ENCODE peak calls at places on chromosomes 11 and 22, in eight cellular contexts. Z is CD8-positive, alpha-beta T cell; W is breast epithelium; Q is HCT116; S is left ventricle myocardium inferior; A is OCI-LY7; B is hepatocyte; K is GM10248. H is an unnamed sample.

GRCh38 chr11:107770546-107770945 is 58.7 kb upstream of the SLN start:
- DNase-seq in Z (no peak), W (no peak), Q (no peak), S (no peak), A (no peak), B (peak), K (no peak), H (no peak)

GRCh38 chr11:116641561-116642045 is 131.2 kb downstream of the BUD13 start:
- DNase-seq in Z (no peak), W (no peak), Q (peak), S (peak), A (peak), B (peak), K (peak), H (no peak)

GRCh38 chr22:43127166-43127908 is 15.9 kb downstream of the MCAT start:
- DNase-seq in Z (no peak), W (no peak), Q (peak), S (no peak), A (no peak), B (peak), K (no peak), H (no peak)

GRCh38 chr11:58047818-58048217 is 17.1 kb downstream of the OR6Q1 start:
- DNase-seq in Z (no peak), W (no peak), Q (no peak), S (no peak), A (no peak), B (no peak), K (no peak), H (no peak)

GRCh38 chr11:68242616-68243015 is 29.2 kb downstream of the C11orf24 start:
- DNase-seq in Z (no peak), W (peak), Q (no peak), S (no peak), A (no peak), B (no peak), K (no peak), H (no peak)

GRCh38 chr11:76629853-76630599 is 40.5 kb downstream of the LRRC32 start:
- DNase-seq in Z (no peak), W (no peak), Q (no peak), S (peak), A (no peak), B (peak), K (no peak), H (no peak)

GRCh38 chr11:76673164-76674142 is 2.9 kb upstream of the LRRC32 start:
- DNase-seq in Z (no peak), W (no peak), Q (no peak), S (no peak), A (peak), B (no peak), K (no peak), H (no peak)

GRCh38 chr22:49052023-49052538 is 775.6 kb downstream of the BRD1 start:
- DNase-seq in Z (peak), W (no peak), Q (no peak), S (no peak), A (no peak), B (no peak), K (peak), H (no peak)

GRCh38 chr11:32935462-32936029 is 42.9 kb downstream of the QSER1 start:
- DNase-seq in Z (no peak), W (no peak), Q (no peak), S (no peak), A (peak), B (no peak), K (no peak), H (no peak)

GRCh38 chr11:92123540-92123939 is 101.1 kb upstream of the FAT3 start:
- DNase-seq in Z (no peak), W (no peak), Q (no peak), S (no peak), A (no peak), B (no peak), K (no peak), H (no peak)

GRCh38 chr22:30309981-30310672 is 16.6 kb downstream of the TBC1D10A start:
- DNase-seq in Z (no peak), W (no peak), Q (no peak), S (no peak), A (peak), B (peak), K (peak), H (no peak)

GRCh38 chr11:86593833-86594232 is 78.6 kb downstream of the ME3 start:
- DNase-seq in Z (no peak), W (no peak), Q (no peak), S (no peak), A (no peak), B (no peak), K (no peak), H (no peak)

GRCh38 chr22:43823353-43823908 is 11.3 kb upstream of the EFCAB6 start:
- DNase-seq in Z (no peak), W (no peak), Q (no peak), S (no peak), A (no peak), B (peak), K (no peak), H (peak)

GRCh38 chr11:115502636-115503082 is 1.6 kb downstream of the CADM1 start:
- DNase-seq in Z (no peak), W (no peak), Q (no peak), S (no peak), A (no peak), B (no peak), K (no peak), H (no peak)

GRCh38 chr11:123519055-123519796 is 89.2 kb downstream of the GRAMD1B start:
- DNase-seq in Z (no peak), W (no peak), Q (peak), S (no peak), A (no peak), B (no peak), K (no peak), H (no peak)

GRCh38 chr22:18152519-18152918 is 2.5 kb downstream of the USP18 start:
- DNase-seq in Z (no peak), W (no peak), Q (no peak), S (no peak), A (no peak), B (no peak), K (peak), H (no peak)

GRCh38 chr11:57155400-57155799 is 26.4 kb upstream of the LRRC55 start:
- DNase-seq in Z (no peak), W (no peak), Q (no peak), S (no peak), A (no peak), B (no peak), K (no peak), H (no peak)

GRCh38 chr11:121929581-121929980 is 186.4 kb downstream of the BLID start:
- DNase-seq in Z (no peak), W (no peak), Q (no peak), S (peak), A (no peak), B (peak), K (no peak), H (peak)

GRCh38 chr11:1392111-1392510 is 2.4 kb downstream of the BRSK2 start:
- DNase-seq in Z (no peak), W (no peak), Q (no peak), S (no peak), A (no peak), B (no peak), K (no peak), H (no peak)
- TF ChIP-seq CTCF in Z (no peak), W (no peak), Q (no peak), S (no peak), A (no peak), B (no peak), K (no peak), H (no peak)

GRCh38 chr22:20762233-20762796 is 11.6 kb upstream of the SERPIND1 start:
- DNase-seq in Z (no peak), W (no peak), Q (no peak), S (no peak), A (no peak), B (no peak), K (no peak), H (no peak)

GRCh38 chr22:20756846-20757245 is 17.1 kb upstream of the SERPIND1 start:
- DNase-seq in Z (no peak), W (no peak), Q (no peak), S (no peak), A (no peak), B (no peak), K (no peak), H (no peak)

GRCh38 chr22:20760084-20760483 is 13.8 kb upstream of the SERPIND1 start:
- DNase-seq in Z (no peak), W (no peak), Q (no peak), S (no peak), A (no peak), B (no peak), K (no peak), H (no peak)

GRCh38 chr22:20761536-20761935 is 12.4 kb upstream of the SERPIND1 start:
- DNase-seq in Z (no peak), W (no peak), Q (no peak), S (no peak), A (no peak), B (no peak), K (no peak), H (no peak)

DNA sequence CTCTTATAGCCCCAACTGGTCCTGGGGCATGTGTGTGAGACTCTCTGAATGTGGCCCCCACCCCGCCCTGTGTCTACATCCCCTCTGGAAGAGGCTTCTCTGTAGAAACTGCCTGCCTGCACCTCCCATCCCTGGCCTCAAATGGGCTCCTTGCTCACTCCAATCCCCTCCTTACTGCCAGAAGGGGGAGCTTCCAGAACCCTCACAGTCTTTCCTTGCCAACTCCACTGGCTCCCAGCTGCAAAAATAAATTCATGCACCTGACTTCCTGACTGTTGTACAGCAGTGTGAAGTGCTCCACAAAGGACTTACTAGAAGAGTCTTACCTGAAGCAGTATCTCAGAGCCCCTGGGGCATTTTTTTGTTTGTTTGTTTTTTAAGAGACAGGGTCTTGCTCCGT is 15.2 kb upstream of the SERPIND1 start:
- DNase-seq in Z (no peak), W (no peak), Q (no peak), S (no peak), A (no peak), B (no peak), K (no peak), H (no peak)
- TF ChIP-seq CTCF in Z (no peak), W (no peak), Q (no peak), S (no peak), A (no peak), B (no peak), K (no peak), H (no peak)

GRCh38 chr22:27046603-27047002 is 389.2 kb downstream of the MIAT start:
- DNase-seq in Z (no peak), W (no peak), Q (no peak), S (no peak), A (no peak), B (no peak), K (no peak), H (no peak)

GRCh38 chr22:27046126-27046525 is 388.7 kb downstream of the MIAT start:
- DNase-seq in Z (no peak), W (no peak), Q (no peak), S (no peak), A (no peak), B (no peak), K (no peak), H (no peak)

GRCh38 chr22:27051407-27051806 is 394.0 kb downstream of the MIAT start:
- DNase-seq in Z (no peak), W (no peak), Q (no peak), S (no peak), A (no peak), B (no peak), K (no peak), H (no peak)

GRCh38 chr22:27045103-27045940 is 387.9 kb downstream of the MIAT start:
- DNase-seq in Z (no peak), W (no peak), Q (no peak), S (no peak), A (no peak), B (peak), K (no peak), H (no peak)

GRCh38 chr22:27050771-27051170 is 393.4 kb downstream of the MIAT start:
- DNase-seq in Z (no peak), W (no peak), Q (no peak), S (no peak), A (no peak), B (no peak), K (no peak), H (no peak)
- TF ChIP-seq CTCF in Z (no peak), W (no peak), Q (no peak), S (no peak), A (no peak), B (no peak), K (no peak), H (no peak)

GRCh38 chr11:28107726-28108618 is at the start of the genes KIF18A and METTL15:
- DNase-seq in Z (peak), W (peak), Q (peak), S (peak), A (peak), B (peak), K (peak), H (peak)
- TF ChIP-seq CTCF in Z (no peak), W (no peak), Q (no peak), S (no peak), A (no peak), B (no peak), K (no peak), H (no peak)

GRCh38 chr11:128621491-128622136 is 34.3 kb upstream of the ETS1 start:
- DNase-seq in Z (no peak), W (no peak), Q (no peak), S (no peak), A (no peak), B (peak), K (no peak), H (no peak)
- TF ChIP-seq CTCF in Z (no peak), W (no peak), Q (no peak), S (no peak), A (no peak), B (no peak), K (no peak), H (no peak)

DNA sequence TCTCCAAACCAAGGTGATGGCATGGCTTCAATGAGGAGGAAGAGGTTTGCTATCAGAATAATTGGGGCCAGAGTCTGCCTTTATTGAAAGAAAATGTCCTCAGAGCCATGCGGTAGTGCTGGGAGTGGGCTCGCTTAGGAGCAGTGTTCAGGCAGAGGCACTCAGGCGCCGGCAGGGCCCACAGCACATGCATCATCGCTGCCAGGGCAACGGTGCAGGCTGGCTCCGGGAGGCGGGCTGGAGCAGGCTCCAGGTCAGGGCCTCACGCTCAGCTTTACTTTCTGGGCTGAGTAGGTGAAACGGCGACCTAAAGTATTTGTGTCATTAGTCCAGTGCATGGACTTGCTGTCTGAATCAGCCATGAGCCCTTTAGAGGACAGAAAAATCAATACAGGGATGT is 169.9 kb upstream of the CCDC90B start:
- DNase-seq in Z (no peak), W (no peak), Q (no peak), S (no peak), A (no peak), B (no peak), K (no peak), H (no peak)
- TF ChIP-seq CTCF in Z (no peak), W (no peak), Q (no peak), S (no peak), A (no peak), B (no peak), K (no peak), H (no peak)

GRCh38 chr22:23376256-23376655 is 195.9 kb downstream of the BCR start:
- DNase-seq in Z (no peak), W (no peak), Q (peak), S (no peak), A (peak), B (peak), K (peak), H (no peak)
- TF ChIP-seq CTCF in Z (peak), W (no peak), Q (peak), S (no peak), A (peak), B (peak), K (peak), H (no peak)

GRCh38 chr11:114179234-114179941 is 116.8 kb upstream of the NNMT start:
- DNase-seq in Z (no peak), W (peak), Q (no peak), S (peak), A (peak), B (peak), K (no peak), H (no peak)
- TF ChIP-seq CTCF in Z (no peak), W (peak), Q (no peak), S (no peak), A (no peak), B (no peak), K (no peak), H (no peak)

GRCh38 chr22:46990937-46991520 is 228.6 kb downstream of the TBC1D22A start:
- DNase-seq in Z (no peak), W (no peak), Q (no peak), S (no peak), A (no peak), B (no peak), K (no peak), H (no peak)
- TF ChIP-seq CTCF in Z (no peak), W (no peak), Q (no peak), S (no peak), A (no peak), B (no peak), K (no peak), H (no peak)

DNA sequence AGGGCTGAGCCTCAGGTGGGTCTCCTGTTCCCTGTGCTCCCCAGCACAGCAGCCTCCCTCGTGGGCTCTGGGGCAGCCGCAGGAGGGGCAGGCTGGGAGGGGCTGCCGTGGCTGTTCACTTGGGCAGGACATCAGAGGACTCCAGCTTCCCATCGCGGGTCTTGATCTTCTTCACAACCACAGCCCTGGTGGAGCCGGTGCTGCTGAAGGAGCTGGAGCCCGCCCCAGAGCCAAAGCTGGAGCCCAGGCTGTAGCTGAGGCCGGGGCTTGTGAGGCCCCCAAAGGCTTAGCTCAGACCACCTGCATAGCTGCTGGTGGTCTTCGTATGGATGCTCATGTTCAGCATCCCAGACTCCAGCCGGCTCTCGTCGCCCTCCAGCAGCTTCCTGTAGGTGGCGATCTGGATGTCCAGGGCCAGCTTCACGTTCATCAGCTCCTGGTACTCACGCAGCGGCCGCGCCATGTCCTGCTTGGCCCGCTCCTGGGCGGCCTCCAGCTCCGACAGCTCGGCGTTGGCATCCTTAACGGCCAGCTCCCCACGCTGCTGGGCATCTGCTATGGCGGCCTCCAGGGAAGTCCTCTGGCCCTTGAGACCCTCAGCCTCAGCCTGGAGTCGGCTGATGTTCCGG is 126.1 kb downstream of the NECTIN1 start:
- DNase-seq in Z (no peak), W (no peak), Q (no peak), S (no peak), A (no peak), B (no peak), K (no peak), H (no peak)
- TF ChIP-seq CTCF in Z (no peak), W (no peak), Q (no peak), S (no peak), A (no peak), B (no peak), K (no peak), H (no peak)